ENCODE peak calls at places on chromosomes 1 and 21, in six cellular contexts. Z is fibroblast of lung, K is epithelial cell of proximal tubule, U is A549, X is keratinocyte, S is osteocyte. P is an unnamed sample.

GRCh38 chr1:11961230-11961629 is 19.0 kb upstream of the MFN2 start:
- DNase-seq in Z (no peak), K (peak; percentile 52), U (no peak), S (no peak), X (no peak), P (no peak)

GRCh38 chr1:183911285-183911684 is 106.4 kb downstream of the RGL1 start:
- DNase-seq in Z (no peak), U (no peak), X (no peak), K (no peak), S (no peak), P (no peak)

GRCh38 chr1:16903054-16903453 is 7.3 kb downstream of the RNU1-2 start:
- DNase-seq in K (no peak), S (no peak), U (no peak), Z (peak; percentile 66), X (no peak), P (no peak)

GRCh38 chr1:115135681-115136080 is 46.4 kb upstream of the TSPAN2 start:
- DNase-seq in Z (peak; percentile 79), S (no peak), X (no peak), U (no peak), K (no peak), P (no peak)

GRCh38 chr21:43603641-43604504 is 55.4 kb downstream of the HSF2BP start:
- DNase-seq in X (no peak), S (no peak), Z (peak; percentile 71), K (no peak), U (no peak), P (no peak)

GRCh38 chr1:55632058-55632457 is 416.9 kb upstream of the USP24 start:
- DNase-seq in U (peak; percentile 4), K (no peak), Z (peak; percentile 74), X (peak; percentile 65), S (no peak), P (no peak)

GRCh38 chr1:12654004-12654567 is 10.2 kb downstream of the AADACL4 start:
- DNase-seq in U (no peak), S (no peak), X (no peak), K (no peak), Z (peak; percentile 45), P (no peak)

GRCh38 chr21:38166214-38166547 is 90.6 kb upstream of the KCNJ15 start:
- DNase-seq in S (no peak), U (no peak), Z (no peak), K (no peak), X (no peak), P (no peak)

GRCh38 chr1:198267921-198268320 is 111.1 kb downstream of the NEK7 start:
- DNase-seq in U (no peak), Z (peak; percentile 91), K (no peak), S (no peak), X (no peak), P (no peak)

GRCh38 chr1:206550446-206550845 is 43.1 kb downstream of the RASSF5 start:
- DNase-seq in K (no peak), S (no peak), X (no peak), Z (no peak), U (no peak), P (no peak)

GRCh38 chr1:54356680-54357147 is 49.5 kb downstream of the SSBP3 start:
- DNase-seq in S (no peak), Z (no peak), U (no peak), K (no peak), X (no peak), P (no peak)

GRCh38 chr1:38242506-38242905 is 195.9 kb upstream of the POU3F1 start:
- DNase-seq in K (no peak), S (no peak), U (no peak), Z (no peak), X (no peak), P (no peak)

GRCh38 chr1:207806531-207807394 is 54.9 kb downstream of the CD46 start:
- DNase-seq in K (no peak), X (no peak), S (peak; percentile 76), Z (peak; percentile 58), U (no peak), P (no peak)

GRCh38 chr1:15380606-15381508 is 28.8 kb upstream of the EFHD2 start:
- DNase-seq in S (no peak), K (no peak), Z (no peak), U (no peak), X (no peak), P (no peak)

GRCh38 chr1:27605796-27606707 is 2.1 kb upstream of the AHDC1 start:
- DNase-seq in K (no peak), Z (peak; percentile 46), X (no peak), U (peak; percentile 26), S (no peak), P (peak; percentile 45)

GRCh38 chr1:88022507-88022906 is 661.6 kb upstream of the PKN2 start:
- DNase-seq in U (no peak), Z (no peak), X (no peak), K (no peak), S (no peak), P (no peak)

GRCh38 chr1:245332513-245332912 is 177.7 kb downstream of the KIF26B start:
- DNase-seq in S (no peak), X (no peak), Z (peak; percentile 31), K (no peak), U (no peak), P (no peak)

GRCh38 chr1:14924012-14924452 is 229.5 kb upstream of the TMEM51 start:
- DNase-seq in U (peak; percentile 70), X (no peak), S (peak; percentile 92), K (no peak), Z (peak; percentile 69), P (peak; percentile 14)

GRCh38 chr1:40917995-40918711 is 56.0 kb upstream of the CITED4 start:
- DNase-seq in S (no peak), Z (no peak), U (no peak), K (no peak), X (no peak), P (no peak)

GRCh38 chr1:187409341-187409740 is 580.6 kb downstream of the PLA2G4A start:
- DNase-seq in X (no peak), S (no peak), Z (peak; percentile 88), U (no peak), K (no peak), P (no peak)

GRCh38 chr1:228020686-228021525 is 14.1 kb downstream of the WNT3A start:
- DNase-seq in Z (no peak), K (no peak), S (no peak), U (no peak), X (no peak), P (no peak)

GRCh38 chr1:118973536-118974160 is 14.5 kb downstream of the TBX15 start:
- DNase-seq in K (no peak), S (no peak), Z (no peak), X (no peak), U (no peak), P (no peak)
- TF ChIP-seq CTCF in K (no peak), S (no peak), Z (no peak), X (no peak), U (no peak), P (no peak)

GRCh38 chr1:201783572-201783971 is 45.4 kb upstream of the IPO9 start:
- DNase-seq in S (no peak), X (no peak), K (no peak), U (no peak), Z (no peak), P (no peak)
- TF ChIP-seq CTCF in S (no peak), X (no peak), K (peak; percentile 23), U (no peak), Z (no peak), P (no peak)

DNA sequence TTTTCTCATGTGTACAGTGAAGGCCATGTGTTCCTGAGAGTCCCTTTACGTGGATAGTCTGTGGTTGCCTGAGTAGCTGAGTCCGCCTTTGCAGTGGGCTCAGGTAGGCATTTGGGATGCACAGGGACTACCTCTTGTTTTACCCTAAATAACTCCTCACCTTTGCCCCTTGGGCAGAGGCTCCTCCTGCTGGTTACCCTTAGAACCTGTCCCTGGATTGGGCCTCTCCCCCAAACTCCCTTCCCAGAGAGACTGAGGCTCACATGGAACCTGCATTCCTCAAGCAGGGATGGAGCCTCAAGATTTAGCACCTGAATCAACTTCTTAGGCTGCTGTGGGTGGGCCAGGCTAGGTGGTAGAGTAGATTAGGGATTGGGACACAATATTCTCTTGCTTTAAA is 111.7 kb downstream of the FOXD2 start:
- DNase-seq in Z (no peak), K (no peak), X (no peak), U (no peak), S (no peak), P (no peak)
- TF ChIP-seq CTCF in Z (no peak), K (no peak), X (no peak), U (no peak), S (no peak), P (no peak)

DNA sequence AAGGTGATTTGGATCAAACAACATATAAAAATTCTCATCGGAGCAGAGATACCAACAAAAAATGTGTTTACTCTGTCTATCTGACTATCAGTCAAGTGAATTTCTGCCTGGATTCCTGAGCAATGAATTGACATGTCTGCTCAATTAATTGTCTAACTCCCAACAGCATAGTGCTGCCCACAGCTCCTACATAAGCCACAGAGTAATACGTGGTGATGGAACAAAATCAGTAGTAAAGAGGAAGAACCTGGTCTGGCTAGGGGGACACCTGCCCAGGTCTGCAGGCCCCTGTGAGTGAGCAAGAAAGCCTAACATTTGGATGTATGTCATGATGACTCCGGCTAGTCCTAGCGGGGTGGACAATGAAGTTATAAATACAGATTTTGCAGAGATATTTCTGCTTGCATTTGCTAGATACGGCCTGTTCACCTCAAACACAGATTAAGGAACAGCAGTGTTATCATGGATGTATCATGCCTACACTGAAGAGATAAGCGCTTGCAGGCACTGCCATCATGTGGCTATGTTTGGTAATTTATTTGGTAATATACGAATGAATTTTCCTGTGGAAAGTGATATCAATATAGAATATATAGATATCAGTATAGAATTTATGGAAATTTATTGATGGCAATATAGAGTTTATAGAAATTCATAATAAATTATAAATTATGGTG is 69.6 kb upstream of the LRRC8B start:
- DNase-seq in S (no peak), X (no peak), Z (peak; percentile 35), K (no peak), U (peak; percentile 21), P (no peak)
- TF ChIP-seq CTCF in S (peak; percentile 68), X (peak; percentile 53), Z (peak; percentile 70), K (peak; percentile 75), U (peak; percentile 62), P (peak; percentile 73)

P was measured in progenitor cell of endocrine pancreas.